ENCODE peak calls at places on chromosomes 12 and 14, in four cellular contexts. J is BE2C, Q is NCI-H460, U is choroid plexus epithelial cell. H is an unnamed sample.
A peak's percentile ranks its signal among the peaks of the same experiment; 100 is the strongest.

GRCh38 chr14:70873627-70874026 is 33.6 kb upstream of the PCNX1 start:
- DNase-seq in J (no peak), U (no peak), Q (no peak), H (peak; percentile 21)

GRCh38 chr12:105899589-105899988 is 239.2 kb downstream of the NUAK1 start:
- DNase-seq in U (no peak), Q (no peak), J (no peak), H (peak; percentile 15)

GRCh38 chr12:104243551-104243950 is 28.0 kb downstream of the TXNRD1 start:
- DNase-seq in J (no peak), U (no peak), Q (no peak), H (no peak)

GRCh38 chr12:96194572-96194889 is 356 bp downstream of the ELK3 start:
- DNase-seq in J (no peak), Q (no peak), U (no peak), H (no peak)

GRCh38 chr12:72323881-72324280 is 51.7 kb downstream of the TRHDE start:
- DNase-seq in Q (no peak), J (no peak), U (peak; percentile 35), H (no peak)

GRCh38 chr12:78018939-78019338 is 188.2 kb downstream of the NAV3 start:
- DNase-seq in J (no peak), U (peak; percentile 67), Q (no peak), H (peak; percentile 91)

GRCh38 chr14:104897286-104898194 is 27.1 kb upstream of the PLD4 start:
- DNase-seq in J (no peak), Q (no peak), U (no peak), H (no peak)

GRCh38 chr12:28415755-28416154 is 225.5 kb downstream of the CCDC91 start:
- DNase-seq in U (peak; percentile 86), J (no peak), Q (no peak), H (no peak)

GRCh38 chr12:100668939-100669536 is 95.6 kb downstream of the GAS2L3 start:
- DNase-seq in J (peak; percentile 88), U (peak; percentile 80), Q (peak; percentile 68), H (peak; percentile 53)

GRCh38 chr12:53328043-53328435 is 6.6 kb upstream of the AAAS start:
- DNase-seq in U (no peak), J (no peak), Q (no peak), H (no peak)

GRCh38 chr14:38003746-38004609 is 203.7 kb upstream of the SSTR1 start:
- DNase-seq in J (no peak), Q (no peak), U (no peak), H (no peak)

GRCh38 chr12:108318472-108319275 is 20.4 kb downstream of the CMKLR1 start:
- DNase-seq in U (no peak), Q (no peak), J (no peak), H (no peak)

GRCh38 chr14:93723001-93723400 is 65.3 kb downstream of the PRIMA1 start:
- DNase-seq in Q (no peak), J (no peak), U (no peak), H (no peak)

GRCh38 chr12:90253674-90254181 is 545.1 kb upstream of the ATP2B1 start:
- DNase-seq in U (peak; percentile 89), Q (peak; percentile 15), J (peak; percentile 80), H (peak; percentile 100)

GRCh38 chr14:56121786-56122185 is 3.6 kb downstream of the PELI2 start:
- DNase-seq in J (no peak), U (no peak), Q (no peak), H (no peak)

GRCh38 chr14:97723834-97724770 is 926.9 kb downstream of the VRK1 start:
- DNase-seq in Q (no peak), U (no peak), J (no peak), H (no peak)

GRCh38 chr14:77542349-77543239 is 44.0 kb upstream of the ISM2 start:
- DNase-seq in U (no peak), Q (no peak), J (no peak), H (peak; percentile 52)

GRCh38 chr12:68823711-68824110 is 15.7 kb downstream of the MDM2 start:
- DNase-seq in U (peak; percentile 94), J (no peak), Q (no peak), H (no peak)

GRCh38 chr14:74248036-74248435 is 8.8 kb downstream of the VSX2 start:
- DNase-seq in J (no peak), Q (no peak), U (no peak), H (no peak)

GRCh38 chr12:34292736-34293625 is 270.7 kb downstream of the ALG10 start:
- DNase-seq in J (no peak), Q (no peak), U (no peak), H (no peak)

GRCh38 chr12:68420225-68421008 is 88.3 kb upstream of the MDM1 start:
- DNase-seq in J (no peak), Q (no peak), U (peak; percentile 56), H (no peak)

GRCh38 chr12:65825323-65825572 is 965 bp downstream of the HMGA2 start:
- DNase-seq in J (no peak), Q (no peak), U (no peak), H (no peak)

GRCh38 chr12:84660139-84660538 is 252.5 kb downstream of the SLC6A15 start:
- DNase-seq in Q (no peak), U (no peak), J (no peak), H (no peak)

GRCh38 chr14:102516531-102517411 is 7.2 kb upstream of the ANKRD9 start:
- DNase-seq in U (no peak), J (peak; percentile 73), Q (peak; percentile 26), H (no peak)